ENCODE peak calls at places on chromosomes 4 and X, in seven cellular contexts. One of them, this sample, is unnamed.

GRCh38 chrX:13837290-13837745 is 20.4 kb upstream of the GPM6B start:
- DNase-seq in HCT116: no peak
- DNase-seq in Peyer's patch: no peak
- DNase-seq in NB4: no peak
- DNase-seq in K562: no peak
- DNase-seq in body of pancreas: no peak
- DNase-seq in breast epithelium: no peak
- DNase-seq in this sample: no peak

GRCh38 chr4:56051049-56051709 is 102.4 kb downstream of the CEP135 start:
- DNase-seq in HCT116: no peak
- DNase-seq in Peyer's patch: no peak
- DNase-seq in NB4: no peak
- DNase-seq in K562: no peak
- DNase-seq in body of pancreas: no peak
- DNase-seq in breast epithelium: no peak
- DNase-seq in this sample: no peak

GRCh38 chr4:73859614-73860088 is 6.6 kb downstream of the PF4V1 start:
- DNase-seq in HCT116: no peak
- DNase-seq in Peyer's patch: no peak
- DNase-seq in NB4: no peak
- DNase-seq in K562: no peak
- DNase-seq in body of pancreas: no peak
- DNase-seq in breast epithelium: no peak
- DNase-seq in this sample: no peak

GRCh38 chrX:1534321-1535168 is 2.4 kb downstream of the P2RY8 start:
- DNase-seq in HCT116: no peak
- DNase-seq in Peyer's patch: peak
- DNase-seq in NB4: peak
- DNase-seq in K562: no peak
- DNase-seq in body of pancreas: no peak
- DNase-seq in breast epithelium: no peak
- DNase-seq in this sample: no peak

GRCh38 chrX:9144643-9145290 is 110.8 kb upstream of the FAM9B start:
- DNase-seq in HCT116: no peak
- DNase-seq in Peyer's patch: no peak
- DNase-seq in NB4: peak
- DNase-seq in K562: no peak
- DNase-seq in body of pancreas: no peak
- DNase-seq in breast epithelium: no peak
- DNase-seq in this sample: no peak

GRCh38 chr4:26330186-26330787 is 9.5 kb downstream of the RBPJ start:
- DNase-seq in HCT116: peak
- DNase-seq in Peyer's patch: no peak
- DNase-seq in NB4: peak
- DNase-seq in K562: peak
- DNase-seq in body of pancreas: no peak
- DNase-seq in breast epithelium: no peak
- DNase-seq in this sample: no peak

GRCh38 chr4:147731611-147732515 is at the start of gene ARHGAP10:
- DNase-seq in HCT116: no peak
- DNase-seq in Peyer's patch: peak
- DNase-seq in NB4: peak
- DNase-seq in K562: peak
- DNase-seq in body of pancreas: peak
- DNase-seq in breast epithelium: peak
- DNase-seq in this sample: peak

GRCh38 chr4:148800943-148801342 is 358.7 kb upstream of the NR3C2 start:
- DNase-seq in HCT116: no peak
- DNase-seq in Peyer's patch: no peak
- DNase-seq in NB4: peak
- DNase-seq in K562: no peak
- DNase-seq in body of pancreas: no peak
- DNase-seq in breast epithelium: no peak
- DNase-seq in this sample: no peak

GRCh38 chr4:80079255-80079923 is 6.4 kb upstream of the ANTXR2 start:
- DNase-seq in HCT116: no peak
- DNase-seq in Peyer's patch: no peak
- DNase-seq in NB4: peak
- DNase-seq in K562: no peak
- DNase-seq in body of pancreas: no peak
- DNase-seq in breast epithelium: no peak
- DNase-seq in this sample: no peak

GRCh38 chrX:119698835-119699234 is 5.9 kb upstream of the SEPTIN6 start:
- DNase-seq in HCT116: peak
- DNase-seq in Peyer's patch: no peak
- DNase-seq in NB4: peak
- DNase-seq in K562: peak
- DNase-seq in body of pancreas: no peak
- DNase-seq in breast epithelium: no peak
- DNase-seq in this sample: peak

GRCh38 chrX:149504915-149505651 is at the start of gene IDS:
- DNase-seq in HCT116: peak
- DNase-seq in Peyer's patch: peak
- DNase-seq in NB4: peak
- DNase-seq in K562: peak
- DNase-seq in body of pancreas: peak
- DNase-seq in breast epithelium: peak
- DNase-seq in this sample: peak
- TF ChIP-seq POLR2A in HCT116: peak
- TF ChIP-seq POLR2A in Peyer's patch: peak
- TF ChIP-seq POLR2A in NB4: peak
- TF ChIP-seq POLR2A in K562: peak
- TF ChIP-seq POLR2A in body of pancreas: peak
- TF ChIP-seq POLR2A in breast epithelium: peak
- TF ChIP-seq POLR2A in this sample: peak

GRCh38 chr4:84547211-84547610 is 35.7 kb upstream of the CDS1 start:
- DNase-seq in HCT116: no peak
- DNase-seq in Peyer's patch: no peak
- DNase-seq in NB4: peak
- DNase-seq in K562: no peak
- DNase-seq in body of pancreas: no peak
- DNase-seq in breast epithelium: no peak
- DNase-seq in this sample: no peak

GRCh38 chr4:84545093-84545492 is 37.8 kb upstream of the CDS1 start:
- DNase-seq in HCT116: no peak
- DNase-seq in Peyer's patch: no peak
- DNase-seq in NB4: no peak
- DNase-seq in K562: no peak
- DNase-seq in body of pancreas: no peak
- DNase-seq in breast epithelium: no peak
- DNase-seq in this sample: no peak
- TF ChIP-seq POLR2A in HCT116: no peak
- TF ChIP-seq POLR2A in Peyer's patch: no peak
- TF ChIP-seq POLR2A in NB4: no peak
- TF ChIP-seq POLR2A in K562: no peak
- TF ChIP-seq POLR2A in body of pancreas: no peak
- TF ChIP-seq POLR2A in breast epithelium: no peak
- TF ChIP-seq POLR2A in this sample: no peak

GRCh38 chr4:54227261-54228063 is 1.6 kb upstream of the PDGFRA start:
- DNase-seq in HCT116: no peak
- DNase-seq in Peyer's patch: peak
- DNase-seq in NB4: no peak
- DNase-seq in K562: no peak
- DNase-seq in body of pancreas: peak
- DNase-seq in breast epithelium: no peak
- DNase-seq in this sample: peak

GRCh38 chr4:54225671-54226398 is 3.3 kb upstream of the PDGFRA start:
- DNase-seq in HCT116: no peak
- DNase-seq in Peyer's patch: no peak
- DNase-seq in NB4: no peak
- DNase-seq in K562: no peak
- DNase-seq in body of pancreas: peak
- DNase-seq in breast epithelium: no peak
- DNase-seq in this sample: no peak

GRCh38 chr4:54228064-54228527 is 997 bp upstream of the PDGFRA start:
- DNase-seq in HCT116: no peak
- DNase-seq in Peyer's patch: peak
- DNase-seq in NB4: peak
- DNase-seq in K562: peak
- DNase-seq in body of pancreas: peak
- DNase-seq in breast epithelium: peak
- DNase-seq in this sample: peak

GRCh38 chr4:54224960-54225670 is 4.0 kb upstream of the PDGFRA start:
- DNase-seq in HCT116: no peak
- DNase-seq in Peyer's patch: no peak
- DNase-seq in NB4: no peak
- DNase-seq in K562: no peak
- DNase-seq in body of pancreas: no peak
- DNase-seq in breast epithelium: no peak
- DNase-seq in this sample: no peak

DNA sequence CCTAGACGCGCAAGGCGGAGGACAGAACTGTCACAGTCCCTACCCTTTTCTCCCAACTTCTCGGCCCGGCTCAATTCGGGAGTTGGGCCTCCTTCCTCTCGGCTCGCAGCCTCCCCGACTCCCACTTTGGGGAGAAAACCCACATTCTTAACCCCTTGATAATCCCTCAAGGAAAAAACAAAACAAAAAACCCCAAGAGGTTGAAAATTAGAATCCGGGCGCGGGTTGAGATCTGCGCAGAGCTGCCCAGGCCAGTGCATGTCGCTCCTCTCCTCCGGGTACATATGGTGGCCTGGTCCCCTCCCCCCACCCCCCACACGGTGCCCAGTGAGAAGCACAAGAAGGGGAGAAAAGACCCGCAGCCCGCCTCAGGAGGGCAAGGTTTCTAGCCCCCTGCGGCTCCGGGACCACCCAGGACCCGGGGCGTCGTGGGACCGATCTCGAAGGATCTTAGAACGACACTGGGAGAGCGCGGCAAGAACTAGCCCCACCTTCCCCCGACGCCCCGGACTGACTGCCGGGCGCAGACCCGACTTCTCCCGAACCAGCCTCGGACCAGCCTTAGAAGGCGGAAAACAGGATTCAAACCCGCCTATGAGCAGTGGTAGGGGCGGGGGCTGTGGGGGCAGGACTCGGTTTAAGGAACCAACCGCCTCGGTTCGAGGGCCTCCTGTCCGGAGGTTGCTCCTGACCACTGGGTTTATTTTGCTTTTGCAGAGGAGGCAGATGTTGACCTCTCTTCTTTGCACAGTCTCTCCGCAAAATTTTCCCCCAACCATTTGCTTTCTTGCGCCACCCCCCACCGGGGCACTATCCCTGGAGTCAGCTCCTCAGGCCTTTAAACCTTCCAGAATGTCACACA is 2.5 kb upstream of the PDGFRA start:
- DNase-seq in HCT116: no peak
- DNase-seq in Peyer's patch: peak
- DNase-seq in NB4: no peak
- DNase-seq in K562: no peak
- DNase-seq in body of pancreas: peak
- DNase-seq in breast epithelium: peak
- DNase-seq in this sample: no peak
- TF ChIP-seq POLR2A in HCT116: no peak
- TF ChIP-seq POLR2A in Peyer's patch: peak
- TF ChIP-seq POLR2A in NB4: no peak
- TF ChIP-seq POLR2A in K562: no peak
- TF ChIP-seq POLR2A in body of pancreas: peak
- TF ChIP-seq POLR2A in breast epithelium: no peak
- TF ChIP-seq POLR2A in this sample: no peak

GRCh38 chr4:7115557-7116340 is 47.9 kb upstream of the GRPEL1 start:
- DNase-seq in HCT116: no peak
- DNase-seq in Peyer's patch: no peak
- DNase-seq in NB4: no peak
- DNase-seq in K562: no peak
- DNase-seq in body of pancreas: no peak
- DNase-seq in breast epithelium: no peak
- DNase-seq in this sample: no peak
- TF ChIP-seq POLR2A in HCT116: no peak
- TF ChIP-seq POLR2A in Peyer's patch: no peak
- TF ChIP-seq POLR2A in NB4: no peak
- TF ChIP-seq POLR2A in K562: no peak
- TF ChIP-seq POLR2A in body of pancreas: no peak
- TF ChIP-seq POLR2A in breast epithelium: no peak
- TF ChIP-seq POLR2A in this sample: no peak

GRCh38 chrX:47144626-47145407 is at the start of the genes NDUFB11 and RBM10:
- DNase-seq in HCT116: peak
- DNase-seq in Peyer's patch: peak
- DNase-seq in NB4: peak
- DNase-seq in K562: peak
- DNase-seq in body of pancreas: peak
- DNase-seq in breast epithelium: peak
- DNase-seq in this sample: peak
- TF ChIP-seq POLR2A in HCT116: no peak
- TF ChIP-seq POLR2A in Peyer's patch: peak
- TF ChIP-seq POLR2A in NB4: peak
- TF ChIP-seq POLR2A in K562: peak
- TF ChIP-seq POLR2A in body of pancreas: peak
- TF ChIP-seq POLR2A in breast epithelium: peak
- TF ChIP-seq POLR2A in this sample: peak

GRCh38 chr4:14834382-14834781 is 167.9 kb upstream of the CPEB2 start:
- DNase-seq in HCT116: no peak
- DNase-seq in Peyer's patch: no peak
- DNase-seq in NB4: no peak
- DNase-seq in K562: no peak
- DNase-seq in body of pancreas: no peak
- DNase-seq in breast epithelium: no peak
- DNase-seq in this sample: no peak
- TF ChIP-seq POLR2A in HCT116: no peak
- TF ChIP-seq POLR2A in Peyer's patch: no peak
- TF ChIP-seq POLR2A in NB4: no peak
- TF ChIP-seq POLR2A in K562: no peak
- TF ChIP-seq POLR2A in body of pancreas: no peak
- TF ChIP-seq POLR2A in breast epithelium: no peak
- TF ChIP-seq POLR2A in this sample: no peak

GRCh38 chr4:139030614-139031235 is 15.1 kb downstream of the NOCT start:
- DNase-seq in HCT116: peak
- DNase-seq in Peyer's patch: no peak
- DNase-seq in NB4: peak
- DNase-seq in K562: peak
- DNase-seq in body of pancreas: peak
- DNase-seq in breast epithelium: peak
- DNase-seq in this sample: peak
- TF ChIP-seq POLR2A in HCT116: no peak
- TF ChIP-seq POLR2A in Peyer's patch: no peak
- TF ChIP-seq POLR2A in NB4: no peak
- TF ChIP-seq POLR2A in K562: no peak
- TF ChIP-seq POLR2A in body of pancreas: no peak
- TF ChIP-seq POLR2A in breast epithelium: no peak
- TF ChIP-seq POLR2A in this sample: no peak

DNA sequence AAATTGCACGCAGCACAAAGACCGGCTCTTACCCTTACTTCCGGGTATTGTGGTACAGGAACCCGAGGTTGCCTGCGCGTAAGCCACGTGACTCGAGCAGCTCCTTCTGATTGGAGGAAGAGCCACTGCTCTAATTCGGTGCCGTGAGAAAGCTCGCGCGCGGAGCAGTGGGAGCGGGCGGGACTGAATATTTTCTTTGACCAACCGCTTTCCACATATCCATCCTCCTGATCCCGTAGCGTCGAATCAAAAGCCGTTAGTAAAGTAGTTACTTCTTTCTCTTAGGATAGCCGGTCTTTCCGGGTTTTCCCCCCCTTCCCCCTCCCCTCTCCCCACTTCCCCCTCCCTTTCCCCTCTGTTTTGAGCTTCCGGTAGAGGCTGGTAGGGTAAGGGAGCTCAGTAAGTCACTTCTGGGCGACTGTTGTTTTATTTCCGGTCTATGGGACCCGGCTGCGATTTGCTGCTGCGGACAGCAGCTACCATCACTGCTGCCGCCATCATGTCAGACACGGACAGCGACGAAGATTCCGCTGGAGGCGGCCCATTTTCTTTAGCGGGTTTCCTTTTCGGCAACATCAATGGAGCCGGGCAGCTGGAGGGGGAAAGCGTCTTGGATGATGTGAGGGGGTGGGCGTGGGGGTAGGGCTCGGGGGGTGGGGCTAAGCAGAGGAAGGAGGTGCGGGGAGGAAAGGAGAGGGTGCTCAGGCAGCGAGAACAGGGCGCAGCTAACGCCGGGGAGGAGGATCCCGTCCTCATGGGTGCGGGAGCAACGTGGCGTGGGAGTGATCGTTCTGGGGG is at the start of gene TAF1:
- DNase-seq in HCT116: peak
- DNase-seq in Peyer's patch: peak
- DNase-seq in NB4: peak
- DNase-seq in K562: peak
- DNase-seq in body of pancreas: peak
- DNase-seq in breast epithelium: peak
- DNase-seq in this sample: peak
- TF ChIP-seq POLR2A in HCT116: no peak
- TF ChIP-seq POLR2A in Peyer's patch: no peak
- TF ChIP-seq POLR2A in NB4: peak
- TF ChIP-seq POLR2A in K562: peak
- TF ChIP-seq POLR2A in body of pancreas: peak
- TF ChIP-seq POLR2A in breast epithelium: no peak
- TF ChIP-seq POLR2A in this sample: peak